ENCODE peak calls at places on chromosomes 7 and 10, in seven cellular contexts. G is lower lobe of right lung, I is thoracic aorta, B is DND-41, T is transverse colon, O is heart right ventricle, V is ovary. Z is an unnamed sample.

GRCh38 chr7:65239324-65239706 is 134.3 kb upstream of the ZNF92 start:
- DNase-seq in I (no peak), T (no peak), G (no peak), V (no peak), O (no peak), B (no peak), Z (no peak)

GRCh38 chr7:142539901-142540300 is 209.4 kb upstream of the PRSS1 start:
- DNase-seq in O (no peak), G (no peak), B (no peak), I (no peak), T (no peak), V (no peak), Z (no peak)

GRCh38 chr7:2956526-2957368 is 86.9 kb downstream of the CARD11 start:
- DNase-seq in V (no peak), B (peak; percentile 43), I (no peak), G (no peak), T (no peak), O (no peak), Z (peak; percentile 56)

GRCh38 chr7:83693281-83693680 is 44.3 kb upstream of the SEMA3E start:
- DNase-seq in T (no peak), O (no peak), I (no peak), B (no peak), V (no peak), G (no peak), Z (no peak)

GRCh38 chr7:105853931-105854419 is 22.4 kb downstream of the ATXN7L1 start:
- DNase-seq in O (no peak), V (no peak), I (no peak), T (no peak), B (peak; percentile 10), G (no peak), Z (peak; percentile 52)

GRCh38 chr10:63919576-63920279 is 398.5 kb downstream of the REEP3 start:
- DNase-seq in V (no peak), O (peak; percentile 32), B (no peak), I (no peak), G (no peak), T (no peak), Z (no peak)

GRCh38 chr10:83037653-83038052 is 1101.7 kb upstream of the GHITM start:
- DNase-seq in T (no peak), I (no peak), O (no peak), V (no peak), G (no peak), B (no peak), Z (no peak)

GRCh38 chr7:150342119-150342405 is 633 bp upstream of the RARRES2 start:
- DNase-seq in O (no peak), V (no peak), T (no peak), B (no peak), G (no peak), I (no peak), Z (no peak)

GRCh38 chr10:35995515-35995914 is 353.4 kb upstream of the FZD8 start:
- DNase-seq in T (no peak), O (no peak), B (no peak), I (no peak), G (no peak), V (no peak), Z (no peak)

GRCh38 chr7:47327698-47328391 is 254.1 kb downstream of the TNS3 start:
- DNase-seq in T (peak; percentile 79), I (peak; percentile 56), O (peak; percentile 91), B (no peak), G (peak; percentile 86), V (peak; percentile 85), Z (peak; percentile 65)

GRCh38 chr10:100146875-100147665 is 38.8 kb downstream of the ERLIN1 start:
- DNase-seq in G (no peak), I (no peak), B (no peak), T (no peak), V (no peak), O (no peak), Z (no peak)

GRCh38 chr7:151249034-151249731 is 689 bp upstream of the SMARCD3 start:
- DNase-seq in T (peak; percentile 54), O (peak; percentile 63), I (no peak), B (no peak), G (peak; percentile 79), V (no peak), Z (no peak)

GRCh38 chr10:44043646-44044368 is 341.1 kb downstream of the CXCL12 start:
- DNase-seq in O (no peak), T (no peak), V (no peak), I (no peak), B (no peak), G (no peak), Z (no peak)

GRCh38 chr7:29147821-29148220 is 1.5 kb upstream of the CPVL start:
- DNase-seq in T (no peak), G (no peak), V (no peak), O (peak; percentile 20), B (no peak), I (no peak), Z (no peak)

GRCh38 chr10:71882813-71883746 is 32.0 kb upstream of the PSAP start:
- DNase-seq in T (no peak), I (no peak), G (no peak), O (no peak), B (no peak), V (no peak), Z (no peak)

GRCh38 chr10:132006966-132007365 is 25.2 kb upstream of the BNIP3 start:
- DNase-seq in I (no peak), G (no peak), B (no peak), T (no peak), V (no peak), O (no peak), Z (no peak)
- H3K4me1 ChIP-seq in I (no peaks in the 10 kb centered on the region), G (no peaks in the 10 kb centered on the region), B (no peaks in the 10 kb centered on the region), T (no peaks in the 10 kb centered on the region), V (peaks cover under 1% of the 10 kb centered on the region), O (no peaks in the 10 kb centered on the region), Z (no peaks in the 10 kb centered on the region)

GRCh38 chr10:69497611-69498390 is 46.5 kb downstream of the TSPAN15 start:
- DNase-seq in T (no peak), B (no peak), O (no peak), G (peak; percentile 42), V (no peak), I (no peak), Z (no peak)

GRCh38 chr10:69499726-69500689 is 48.7 kb downstream of the TSPAN15 start:
- DNase-seq in T (no peak), G (peak; percentile 30), B (no peak), O (no peak), I (no peak), V (no peak), Z (no peak)

GRCh38 chr10:69497235-69497561 is 45.9 kb downstream of the TSPAN15 start:
- DNase-seq in I (no peak), V (no peak), B (no peak), T (no peak), G (peak; percentile 17), O (no peak), Z (no peak)

GRCh38 chr10:69500864-69501468 is 49.7 kb downstream of the TSPAN15 start:
- DNase-seq in V (no peak), I (no peak), G (no peak), O (no peak), T (no peak), B (no peak), Z (no peak)

GRCh38 chr10:69498711-69499471 is 47.6 kb downstream of the TSPAN15 start:
- DNase-seq in T (no peak), O (no peak), I (no peak), V (no peak), B (no peak), G (peak; percentile 20), Z (peak; percentile 86)
- H3K27ac ChIP-seq in T (peak overlapping the region; percentile 31), O (no peak overlapping the region), I (no peak overlapping the region), V (no peak overlapping the region), B (no peak overlapping the region), G (no peak overlapping the region), Z (no peak overlapping the region)

DNA sequence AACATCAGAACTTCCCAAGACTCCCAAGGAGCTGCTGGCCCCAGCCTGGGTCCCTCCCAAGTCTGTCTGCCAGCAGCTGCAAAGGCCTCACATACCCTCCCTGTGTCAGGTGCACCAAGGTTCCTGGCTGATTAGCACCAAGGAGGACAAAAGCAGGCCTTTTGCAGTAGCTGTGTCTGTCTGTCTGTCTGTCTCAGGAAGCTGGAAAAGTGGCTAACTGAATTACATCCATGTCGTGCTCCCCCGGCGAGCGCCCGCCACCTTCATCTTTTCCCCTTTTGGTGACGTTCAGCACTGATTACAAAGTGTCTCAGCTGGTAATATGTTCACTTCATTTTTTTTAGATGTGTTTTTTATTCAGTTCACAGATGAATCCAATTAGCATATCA is 536.3 kb downstream of the PTPRN2 start:
- DNase-seq in G (peak; percentile 2), O (no peak), V (no peak), B (no peak), T (no peak), I (no peak), Z (no peak)
- H3K36me3 ChIP-seq in G (no peaks in the 10 kb centered on the region), O (no peaks in the 10 kb centered on the region), V (no peaks in the 10 kb centered on the region), B (no peaks in the 10 kb centered on the region), T (no peaks in the 10 kb centered on the region), I (no peaks in the 10 kb centered on the region), Z (no peaks in the 10 kb centered on the region)

GRCh38 chr10:11180228-11180627 is 162.6 kb downstream of the CELF2 start:
- DNase-seq in T (peak; percentile 35), V (no peak), I (no peak), O (no peak), G (peak; percentile 69), B (peak; percentile 56), Z (no peak)
- H3K4me1 ChIP-seq in T (no peaks in the 10 kb centered on the region), V (peaks cover 16% of the 10 kb centered on the region), I (peaks cover 14% of the 10 kb centered on the region), O (peaks cover 42% of the 10 kb centered on the region), G (peaks cover 69% of the 10 kb centered on the region), B (peaks cover 79% of the 10 kb centered on the region), Z (peaks cover 4% of the 10 kb centered on the region)

GRCh38 chr10:101616415-101617101 is 28.4 kb downstream of the DPCD start:
- DNase-seq in G (no peak), V (no peak), T (no peak), B (no peak), O (no peak), I (no peak), Z (no peak)
- H3K27ac ChIP-seq in G (no peak overlapping the region), V (no peak overlapping the region), T (no peak overlapping the region), B (no peak overlapping the region), O (no peak overlapping the region), I (no peak overlapping the region), Z (no peak overlapping the region)